ENCODE peak calls at places on chromosomes 12 and 14, in five cellular contexts. One of them, this sample, is unnamed.
A peak's percentile ranks its signal among the peaks of the same experiment; 100 is the strongest.

GRCh38 chr14:50531595-50532501 is 521 bp downstream of the MAP4K5 start:
- DNase-seq in T-helper 2 cell: peak; percentile 6
- DNase-seq in thoracic aorta: peak; percentile 9
- DNase-seq in Peyer's patch: peak; percentile 45
- DNase-seq in ecto neural progenitor cell: peak; percentile 78
- DNase-seq in this sample: peak; percentile 48

GRCh38 chr12:27142102-27142721 is 59.8 kb upstream of the C12orf71 start:
- DNase-seq in ecto neural progenitor cell: peak; percentile 74
- DNase-seq in Peyer's patch: peak; percentile 34
- DNase-seq in thoracic aorta: peak; percentile 15
- DNase-seq in T-helper 2 cell: no peak
- DNase-seq in this sample: peak; percentile 68

GRCh38 chr12:55861396-55861795 is 18.7 kb upstream of the MMP19 start:
- DNase-seq in T-helper 2 cell: no peak
- DNase-seq in thoracic aorta: no peak
- DNase-seq in Peyer's patch: no peak
- DNase-seq in ecto neural progenitor cell: no peak
- DNase-seq in this sample: no peak

GRCh38 chr12:97464241-97465011 is 1.8 kb downstream of the RMST start:
- DNase-seq in T-helper 2 cell: no peak
- DNase-seq in Peyer's patch: no peak
- DNase-seq in thoracic aorta: no peak
- DNase-seq in ecto neural progenitor cell: no peak
- DNase-seq in this sample: no peak

GRCh38 chr14:89215166-89215940 is 201.7 kb downstream of the FOXN3 start:
- DNase-seq in Peyer's patch: no peak
- DNase-seq in thoracic aorta: no peak
- DNase-seq in T-helper 2 cell: no peak
- DNase-seq in ecto neural progenitor cell: no peak
- DNase-seq in this sample: no peak

GRCh38 chr12:119444462-119445044 is 110.0 kb downstream of the CCDC60 start:
- DNase-seq in thoracic aorta: no peak
- DNase-seq in Peyer's patch: no peak
- DNase-seq in ecto neural progenitor cell: peak; percentile 85
- DNase-seq in T-helper 2 cell: peak; percentile 6
- DNase-seq in this sample: peak; percentile 38

GRCh38 chr12:19783547-19784444 is 344.5 kb downstream of the AEBP2 start:
- DNase-seq in T-helper 2 cell: no peak
- DNase-seq in ecto neural progenitor cell: peak; percentile 68
- DNase-seq in Peyer's patch: no peak
- DNase-seq in thoracic aorta: no peak
- DNase-seq in this sample: no peak

GRCh38 chr12:82896979-82897378 is 210.3 kb downstream of the TMTC2 start:
- DNase-seq in ecto neural progenitor cell: no peak
- DNase-seq in thoracic aorta: no peak
- DNase-seq in Peyer's patch: no peak
- DNase-seq in T-helper 2 cell: no peak
- DNase-seq in this sample: peak; percentile 63

GRCh38 chr12:123958462-123958861 is 14.2 kb downstream of the CCDC92 start:
- DNase-seq in Peyer's patch: no peak
- DNase-seq in T-helper 2 cell: no peak
- DNase-seq in ecto neural progenitor cell: peak; percentile 39
- DNase-seq in thoracic aorta: no peak
- DNase-seq in this sample: no peak

GRCh38 chr14:51954657-51955056 is 34.7 kb upstream of the RTRAF start:
- DNase-seq in thoracic aorta: no peak
- DNase-seq in ecto neural progenitor cell: no peak
- DNase-seq in Peyer's patch: no peak
- DNase-seq in T-helper 2 cell: no peak
- DNase-seq in this sample: no peak

GRCh38 chr12:12474931-12475485 is 87.7 kb downstream of the DUSP16 start:
- DNase-seq in ecto neural progenitor cell: no peak
- DNase-seq in T-helper 2 cell: peak; percentile 34
- DNase-seq in thoracic aorta: no peak
- DNase-seq in Peyer's patch: no peak
- DNase-seq in this sample: no peak

GRCh38 chr14:80117876-80118275 is 93.4 kb downstream of the DIO2 start:
- DNase-seq in ecto neural progenitor cell: no peak
- DNase-seq in T-helper 2 cell: no peak
- DNase-seq in thoracic aorta: no peak
- DNase-seq in Peyer's patch: no peak
- DNase-seq in this sample: no peak

GRCh38 chr14:53237488-53237887 is 84.4 kb upstream of the DDHD1 start:
- DNase-seq in T-helper 2 cell: no peak
- DNase-seq in ecto neural progenitor cell: no peak
- DNase-seq in Peyer's patch: no peak
- DNase-seq in thoracic aorta: no peak
- DNase-seq in this sample: no peak

GRCh38 chr12:59370933-59371332 is 224.9 kb upstream of the SLC16A7 start:
- DNase-seq in thoracic aorta: no peak
- DNase-seq in Peyer's patch: no peak
- DNase-seq in ecto neural progenitor cell: no peak
- DNase-seq in T-helper 2 cell: no peak
- DNase-seq in this sample: no peak

This sample was measured in stomach.